ENCODE peak calls at places on chromosomes 5 and 9, in seven cellular contexts. U is NCI-H1417; H is erythroblast; F is mesothelial cell of epicardium; V is activated T-cell treated with anti-CD3 and anti-CD28 coated beads, Interleukin-2, amount 50 U/mL, for 48 hours; R is islet precursor cell; A is cerebellar cortex. L is an unnamed sample.

GRCh38 chr9:38443181-38443580 is 18.9 kb upstream of the IGFBPL1 start:
- DNase-seq in V (no peak), F (no peak), U (peak; percentile 0), R (peak; percentile 74), H (no peak), A (no peak), L (no peak)

GRCh38 chr5:59034498-59035186 is 451.8 kb downstream of the RAB3C start:
- DNase-seq in H (peak; percentile 3), V (no peak), F (no peak), A (peak; percentile 37), R (no peak), U (peak; percentile 24), L (no peak)

GRCh38 chr9:71816782-71817549 is 48.7 kb upstream of the CEMIP2 start:
- DNase-seq in F (no peak), H (no peak), A (no peak), V (no peak), U (peak; percentile 69), R (no peak), L (no peak)

GRCh38 chr5:91283326-91283725 is 99.8 kb downstream of the ARRDC3 start:
- DNase-seq in R (no peak), F (no peak), U (no peak), A (no peak), V (no peak), H (no peak), L (no peak)

GRCh38 chr5:1892211-1892610 is 9.5 kb upstream of the IRX4 start:
- DNase-seq in A (no peak), U (no peak), V (no peak), F (no peak), R (no peak), H (no peak), L (no peak)

GRCh38 chr9:92191801-92192200 is 76.6 kb upstream of the SPTLC1 start:
- DNase-seq in A (no peak), U (peak; percentile 18), R (no peak), F (no peak), H (no peak), V (no peak), L (no peak)

GRCh38 chr5:132003170-132003744 is 8.2 kb downstream of the ACSL6 start:
- DNase-seq in V (no peak), R (peak; percentile 88), F (no peak), H (no peak), U (no peak), A (peak; percentile 62), L (no peak)

GRCh38 chr9:3361689-3362392 is 164.0 kb downstream of the RFX3 start:
- DNase-seq in F (no peak), A (no peak), V (no peak), R (no peak), U (no peak), H (no peak), L (no peak)

GRCh38 chr9:130610862-130611689 is 31.7 kb downstream of the FUBP3 start:
- DNase-seq in A (no peak), R (no peak), U (peak; percentile 38), H (no peak), V (no peak), F (no peak), L (no peak)

GRCh38 chr5:149406203-149406978 is 27.3 kb upstream of the IL17B start:
- DNase-seq in V (no peak), R (no peak), U (no peak), A (peak; percentile 33), H (no peak), F (no peak), L (peak; percentile 56)

GRCh38 chr5:157288405-157289163 is 22.7 kb downstream of the CYFIP2 start:
- DNase-seq in F (no peak), R (no peak), V (no peak), H (peak; percentile 82), A (no peak), U (no peak), L (no peak)

GRCh38 chr9:73125651-73126050 is 26.0 kb upstream of the ANXA1 start:
- DNase-seq in R (no peak), U (no peak), F (no peak), V (no peak), H (no peak), A (no peak), L (no peak)

GRCh38 chr5:56685503-56686217 is 129.7 kb upstream of the MAP3K1 start:
- DNase-seq in H (no peak), R (no peak), U (no peak), V (no peak), A (no peak), F (no peak), L (no peak)

GRCh38 chr9:135474915-135475314 is 4.7 kb upstream of the PPP1R26 start:
- DNase-seq in V (peak; percentile 32), A (peak; percentile 52), R (peak; percentile 72), U (peak; percentile 21), F (no peak), H (peak; percentile 28), L (peak; percentile 73)

GRCh38 chr5:122126177-122126701 is 3.1 kb upstream of the ZNF474 start:
- DNase-seq in H (peak; percentile 6), A (no peak), U (no peak), F (no peak), V (no peak), R (no peak), L (peak; percentile 54)

GRCh38 chr5:137370511-137371071 is 128.5 kb downstream of the SPOCK1 start:
- DNase-seq in R (no peak), H (no peak), F (no peak), V (no peak), A (no peak), U (no peak), L (no peak)

GRCh38 chr5:44089419-44090125 is 299.6 kb downstream of the FGF10 start:
- DNase-seq in R (no peak), F (no peak), H (no peak), A (no peak), U (no peak), V (no peak), L (no peak)

GRCh38 chr9:8978334-8978733 is 1178.8 kb upstream of the DMAC1 start:
- DNase-seq in U (no peak), R (no peak), V (no peak), A (no peak), F (no peak), H (no peak), L (no peak)

GRCh38 chr5:136212252-136212721 is 19.3 kb upstream of the SMIM32 start:
- DNase-seq in H (peak; percentile 45), A (peak; percentile 61), U (peak; percentile 57), V (peak; percentile 64), F (no peak), R (no peak), L (peak; percentile 84)

GRCh38 chr9:91935066-91935729 is 14.8 kb downstream of the ROR2 start:
- DNase-seq in U (peak; percentile 89), R (peak; percentile 48), F (no peak), A (no peak), V (no peak), H (no peak), L (no peak)

GRCh38 chr9:120478208-120478607 is 101.8 kb downstream of the CDK5RAP2 start:
- DNase-seq in A (no peak), U (no peak), V (no peak), F (no peak), R (no peak), H (no peak), L (no peak)

GRCh38 chr5:16894236-16895057 is 41.6 kb downstream of the MYO10 start:
- DNase-seq in V (no peak), H (no peak), F (no peak), U (peak; percentile 56), A (no peak), R (peak; percentile 89), L (no peak)

GRCh38 chr5:10913846-10914245 is 152.8 kb upstream of the DAP start:
- DNase-seq in V (no peak), R (peak; percentile 60), A (peak; percentile 21), U (no peak), H (peak; percentile 56), F (no peak), L (peak; percentile 20)

GRCh38 chr5:100576217-100576751 is 41.1 kb downstream of the FAM174A start:
- DNase-seq in V (no peak), H (no peak), R (no peak), F (no peak), U (no peak), A (no peak), L (no peak)

GRCh38 chr9:93082841-93083411 is 13.1 kb upstream of the CARD19 start:
- DNase-seq in A (no peak), F (no peak), U (no peak), R (peak; percentile 52), V (peak; percentile 38), H (no peak), L (no peak)

GRCh38 chr5:123997354-123998215 is 485.6 kb downstream of the CSNK1G3 start:
- DNase-seq in F (no peak), A (no peak), V (no peak), U (no peak), R (peak; percentile 83), H (no peak), L (no peak)

GRCh38 chr9:133977421-133978201 is 14.5 kb downstream of the VAV2 start:
- DNase-seq in H (no peak), F (no peak), V (no peak), R (no peak), U (no peak), A (no peak), L (no peak)

GRCh38 chr9:134647359-134648115 is 5.9 kb downstream of the COL5A1 start:
- DNase-seq in A (no peak), R (no peak), V (no peak), H (no peak), F (no peak), U (no peak), L (no peak)

GRCh38 chr9:3459076-3459475 is 66.7 kb downstream of the RFX3 start:
- DNase-seq in A (no peak), R (no peak), V (no peak), F (no peak), U (peak; percentile 62), H (no peak), L (no peak)

GRCh38 chr5:122182491-122182921 is 53.2 kb downstream of the ZNF474 start:
- DNase-seq in U (no peak), A (no peak), F (no peak), R (peak; percentile 61), V (no peak), H (no peak), L (no peak)